ENCODE peak calls at places on chromosomes 13 and 19, in four cellular contexts. D is right lobe of liver, N is neural crest cell, B is HCT116. P is an unnamed sample.

GRCh38 chr19:47729799-47730520 is 15.4 kb upstream of the NOP53 start:
- DNase-seq in D (peak), N (peak), B (no peak), P (peak)

GRCh38 chr19:55069137-55069858 is 6.3 kb upstream of the RDH13 start:
- DNase-seq in D (no peak), N (no peak), B (no peak), P (no peak)

GRCh38 chr19:34960103-34960805 is 3.8 kb downstream of the ZNF792 start:
- DNase-seq in D (no peak), N (no peak), B (no peak), P (no peak)

GRCh38 chr13:35764359-35765015 is 288.0 kb upstream of the MAB21L1 start:
- DNase-seq in D (no peak), N (no peak), B (no peak), P (no peak)

GRCh38 chr19:45645631-45646344 is 6.6 kb upstream of the EML2 start:
- DNase-seq in D (peak), N (peak), B (peak), P (no peak)

GRCh38 chr19:45764487-45764886 is 4.6 kb downstream of the SIX5 start:
- DNase-seq in D (no peak), N (no peak), B (no peak), P (no peak)

GRCh38 chr19:33219261-33219812 is 6.3 kb downstream of the SLC7A10 start:
- DNase-seq in D (no peak), N (peak), B (no peak), P (no peak)

GRCh38 chr13:40313269-40314200 is 352.9 kb downstream of the FOXO1 start:
- DNase-seq in D (no peak), N (no peak), B (no peak), P (no peak)

DNA sequence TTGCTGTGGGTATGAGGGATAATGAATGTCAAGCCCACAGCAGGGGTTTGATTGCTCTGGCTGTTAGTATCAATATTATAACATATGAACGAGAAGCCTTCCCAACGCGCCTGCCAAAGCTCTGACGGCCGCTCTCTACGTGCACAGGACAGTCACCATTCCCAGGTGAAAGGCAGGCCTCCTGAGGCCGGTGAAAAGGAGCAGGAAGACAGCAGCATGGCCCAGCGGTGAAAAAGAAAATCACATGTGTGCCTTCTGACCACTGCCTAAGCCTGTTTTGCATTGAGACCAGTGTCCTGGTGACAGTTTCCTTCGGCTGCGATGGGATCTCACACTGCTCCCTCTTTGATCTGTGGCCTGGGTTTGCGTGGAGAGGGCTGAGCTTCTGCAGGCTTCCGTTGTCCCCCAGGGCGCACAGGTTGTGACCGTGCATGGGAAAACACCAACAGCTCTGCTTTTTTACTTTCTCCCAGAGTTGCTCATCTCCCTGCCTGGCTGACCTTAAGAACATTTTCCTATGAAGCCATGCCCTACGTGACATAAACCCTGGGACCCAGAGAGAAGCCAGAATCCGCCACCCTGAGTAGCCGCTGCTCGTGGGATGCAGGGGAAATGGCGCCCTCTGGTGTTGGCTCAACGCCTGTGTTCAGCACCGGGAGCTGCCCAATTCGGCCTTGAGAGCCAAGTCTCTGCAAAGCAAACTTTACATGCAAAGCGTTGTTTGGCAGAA is 112.0 kb upstream of the GPR12 start:
- DNase-seq in D (peak), N (peak), B (peak), P (no peak)
- TF ChIP-seq CTCF in D (peak), N (peak), B (peak), P (peak)

GRCh38 chr13:110702089-110702488 is 3.8 kb downstream of the CARS2 start:
- DNase-seq in D (no peak), N (no peak), B (no peak), P (no peak)

GRCh38 chr13:110706570-110707378 is 858 bp upstream of the CARS2 start:
- DNase-seq in D (no peak), N (no peak), B (no peak), P (no peak)

GRCh38 chr13:110705826-110706569 is at the start of gene CARS2:
- DNase-seq in D (peak), N (peak), B (peak), P (peak)

GRCh38 chr13:110702591-110703526 is 3.1 kb downstream of the CARS2 start:
- DNase-seq in D (no peak), N (no peak), B (no peak), P (no peak)

GRCh38 chr13:110705356-110705825 is 525 bp downstream of the CARS2 start:
- DNase-seq in D (no peak), N (no peak), B (no peak), P (no peak)
- TF ChIP-seq CTCF in D (no peak), N (no peak), B (no peak), P (no peak)

DNA sequence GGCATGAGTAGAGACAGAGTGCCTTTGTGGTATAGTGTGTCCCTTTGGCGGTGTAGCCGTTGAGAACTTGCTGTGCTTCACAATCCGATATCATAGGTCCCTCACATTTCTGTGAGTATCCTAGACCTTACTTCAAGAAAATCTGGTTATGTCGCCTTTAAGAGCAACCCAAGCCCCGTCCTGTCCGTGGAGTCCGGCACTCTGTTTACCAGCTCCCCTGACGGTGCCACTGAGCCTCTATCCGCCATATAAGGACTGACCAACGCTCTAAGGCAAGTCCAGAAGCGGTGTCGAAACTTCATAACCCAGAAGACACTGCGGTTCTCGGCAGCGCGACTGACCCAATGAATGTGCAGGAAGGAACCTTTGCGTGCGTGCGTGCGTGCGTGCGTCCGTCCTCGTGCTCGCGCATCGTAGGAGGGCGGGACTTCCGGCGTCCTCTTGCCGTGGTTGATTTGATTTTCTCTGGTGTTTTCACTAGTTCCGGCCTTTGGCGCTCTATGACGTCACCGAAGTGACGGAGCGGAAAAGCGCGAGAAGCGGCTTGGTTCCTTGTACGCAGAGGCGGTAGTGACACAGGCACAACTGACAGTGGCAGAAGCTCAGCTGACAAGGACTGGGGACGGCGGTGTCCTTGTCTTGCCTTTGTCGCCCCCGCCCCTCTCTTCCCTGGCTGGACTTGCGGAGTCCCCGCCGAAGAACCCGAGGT is at the start of the genes TRAPPC2B and ZNF547:
- DNase-seq in D (peak), N (peak), B (peak), P (peak)
- TF ChIP-seq CTCF in D (no peak), N (no peak), B (no peak), P (no peak)

GRCh38 chr13:43964698-43965097 is 85.0 kb downstream of the LACC1 start:
- DNase-seq in D (no peak), N (no peak), B (no peak), P (no peak)

GRCh38 chr13:43961909-43962308 is 82.2 kb downstream of the LACC1 start:
- DNase-seq in D (no peak), N (no peak), B (no peak), P (no peak)

GRCh38 chr13:43965446-43965845 is 85.7 kb downstream of the LACC1 start:
- DNase-seq in D (no peak), N (no peak), B (no peak), P (no peak)

GRCh38 chr13:43959291-43959690 is 79.6 kb downstream of the LACC1 start:
- DNase-seq in D (no peak), N (no peak), B (no peak), P (no peak)

DNA sequence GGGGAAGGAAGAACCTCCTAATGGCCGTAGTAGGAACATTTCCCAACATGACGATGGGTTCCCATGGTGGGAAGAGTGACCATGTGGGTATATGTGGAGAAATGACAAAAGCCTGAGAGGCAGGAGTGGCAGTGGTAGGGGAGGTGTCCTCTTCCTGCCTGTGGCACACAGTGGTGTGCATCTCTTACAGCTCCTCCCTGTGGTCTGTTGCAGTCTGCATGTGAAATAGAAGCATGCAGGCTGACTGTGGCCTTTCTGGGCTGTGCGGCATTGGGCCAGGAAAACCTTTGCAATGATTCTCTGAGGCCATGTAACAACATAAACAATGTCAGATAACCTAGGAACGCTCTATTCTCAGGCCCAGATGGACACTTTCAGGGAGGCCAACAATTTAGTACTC is 84.0 kb downstream of the LACC1 start:
- DNase-seq in D (no peak), N (no peak), B (peak), P (no peak)
- TF ChIP-seq CTCF in D (no peak), N (no peak), B (peak), P (no peak)

GRCh38 chr19:16659832-16660708 is at the start of gene SMIM7:
- DNase-seq in D (peak), N (peak), B (peak), P (peak)
- TF ChIP-seq CTCF in D (peak), N (no peak), B (no peak), P (peak)

DNA sequence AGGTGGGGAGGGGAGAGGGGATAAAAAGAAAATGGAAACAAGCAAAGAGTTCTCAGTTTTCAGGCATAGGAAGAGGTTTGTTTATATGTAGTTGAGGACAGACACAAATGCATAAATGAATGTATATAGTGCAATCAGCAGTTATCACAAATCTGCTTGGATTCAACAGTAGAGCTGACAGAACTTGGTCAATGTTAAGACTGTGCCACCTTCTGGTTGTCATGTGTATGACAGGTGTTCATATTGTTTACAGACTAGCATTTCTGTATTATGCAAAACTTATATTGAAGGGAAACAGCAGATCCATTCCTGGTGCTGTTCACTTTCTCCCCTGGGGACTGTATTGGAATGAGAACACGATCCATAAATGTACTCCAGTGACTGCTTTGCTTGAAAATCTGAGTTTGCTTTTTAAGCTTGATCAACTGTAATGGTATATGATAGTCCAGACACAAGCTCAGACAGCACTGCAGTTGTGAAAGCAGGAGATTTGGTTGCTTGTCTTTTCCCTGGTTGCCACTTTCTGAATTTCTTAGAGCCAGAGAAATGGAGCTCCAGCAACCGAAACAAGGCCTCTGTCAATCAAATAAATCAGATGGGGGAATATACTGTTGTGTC is 319.5 kb upstream of the OBI1 start:
- DNase-seq in D (no peak), N (peak), B (peak), P (no peak)
- TF ChIP-seq CTCF in D (peak), N (peak), B (peak), P (peak)